ENCODE peak calls at places on chromosomes 11 and 22, in seven cellular contexts. N is activated CD8-positive, alpha-beta T cell treated with anti-CD3 and anti-CD28 coated beads, Interleukin-2, amount 10 ng/mL, durations not matched to agents 7 days and 5 days; F is ureter; R is progenitor cell of endocrine pancreas; T is skeletal muscle cell; A is lower lobe of right lung; W is Panc1. P is an unnamed sample.

GRCh38 chr11:85472953-85473352 is 154.2 kb downstream of the DLG2 start:
- DNase-seq in N (no peak), F (no peak), R (no peak), T (no peak), A (no peak), W (no peak), P (no peak)

GRCh38 chr11:110859998-110860397 is 147.8 kb upstream of the ARHGAP20 start:
- DNase-seq in N (no peak), F (no peak), R (no peak), T (no peak), A (no peak), W (no peak), P (no peak)

GRCh38 chr22:44172370-44173108 is 8.2 kb upstream of the PARVG start:
- DNase-seq in N (no peak), F (no peak), R (no peak), T (no peak), A (peak; percentile 92), W (no peak), P (no peak)

GRCh38 chr11:57103899-57104605 is 77.7 kb upstream of the LRRC55 start:
- DNase-seq in N (no peak), F (no peak), R (no peak), T (no peak), A (no peak), W (no peak), P (no peak)

GRCh38 chr11:63667993-63668392 is 3.2 kb downstream of the ATL3 start:
- DNase-seq in N (no peak), F (no peak), R (no peak), T (peak; percentile 80), A (no peak), W (peak; percentile 75), P (peak; percentile 64)

GRCh38 chr11:62540804-62541671 is 5.6 kb downstream of the AHNAK start:
- DNase-seq in N (peak; percentile 44), F (peak; percentile 62), R (no peak), T (no peak), A (no peak), W (no peak), P (peak; percentile 47)

GRCh38 chr11:93659841-93660240 is 1.6 kb upstream of the CEP295 start:
- DNase-seq in N (no peak), F (no peak), R (no peak), T (no peak), A (no peak), W (no peak), P (no peak)

GRCh38 chr11:93849751-93850584 is 450 bp downstream of the VSTM5 start:
- DNase-seq in N (no peak), F (no peak), R (no peak), T (no peak), A (no peak), W (no peak), P (no peak)

GRCh38 chr22:21898354-21898896 is 31.0 kb upstream of the MAPK1 start:
- DNase-seq in N (no peak), F (no peak), R (no peak), T (no peak), A (no peak), W (no peak), P (no peak)

GRCh38 chr11:110968348-110969062 is 256.3 kb upstream of the ARHGAP20 start:
- DNase-seq in N (no peak), F (no peak), R (no peak), T (no peak), A (no peak), W (no peak), P (no peak)

GRCh38 chr11:93063101-93063500 is 93.7 kb downstream of the MTNR1B start:
- DNase-seq in N (no peak), F (no peak), R (no peak), T (no peak), A (no peak), W (no peak), P (no peak)

GRCh38 chr11:125253289-125253688 is 88.7 kb downstream of the PKNOX2 start:
- DNase-seq in N (no peak), F (no peak), R (no peak), T (no peak), A (no peak), W (no peak), P (no peak)

GRCh38 chr11:117684731-117685130 is 112.3 kb downstream of the DSCAML1 start:
- DNase-seq in N (no peak), F (no peak), R (no peak), T (no peak), A (no peak), W (no peak), P (no peak)

GRCh38 chr11:13775471-13775870 is 107.0 kb downstream of the FAR1 start:
- DNase-seq in N (no peak), F (no peak), R (no peak), T (no peak), A (no peak), W (no peak), P (no peak)

GRCh38 chr11:131942878-131943277 is 572.5 kb downstream of the NTM start:
- DNase-seq in N (no peak), F (no peak), R (no peak), T (no peak), A (no peak), W (no peak), P (no peak)

GRCh38 chr11:19934828-19935259 is 222.2 kb downstream of the NAV2 start:
- DNase-seq in N (no peak), F (no peak), R (no peak), T (peak; percentile 78), A (no peak), W (no peak), P (no peak)

GRCh38 chr11:34570584-34570983 is 50.3 kb upstream of the EHF start:
- DNase-seq in N (no peak), F (peak; percentile 58), R (no peak), T (peak; percentile 9), A (no peak), W (no peak), P (no peak)

GRCh38 chr22:43704051-43704450 is 108.1 kb downstream of the EFCAB6 start:
- DNase-seq in N (no peak), F (no peak), R (no peak), T (no peak), A (no peak), W (no peak), P (no peak)

GRCh38 chr11:66543263-66544107 is 2.4 kb downstream of the ZDHHC24 start:
- DNase-seq in N (peak; percentile 87), F (no peak), R (peak; percentile 48), T (peak; percentile 9), A (peak; percentile 66), W (no peak), P (peak; percentile 54)

GRCh38 chr11:65717906-65718305 is 2.7 kb downstream of the RNASEH2C start:
- DNase-seq in N (no peak), F (no peak), R (no peak), T (no peak), A (no peak), W (no peak), P (no peak)